ENCODE peak calls at places on chromosomes 11 and 22, in nine cellular contexts. Z is MM.1S; Y is transverse colon; P is tibial artery; X is breast epithelium; F is CD8-positive, alpha-beta T cell; I is pancreas; R is tibial nerve; N is uterus. L is an unnamed sample.

GRCh38 chr11:114846040-114846791 is 167.9 kb downstream of the NXPE2 start:
- DNase-seq in I (no peak), R (no peak), X (no peak), N (no peak), Z (peak; percentile 83), Y (no peak), P (no peak), F (no peak), L (no peak)

GRCh38 chr11:88103337-88104206 is 71.7 kb downstream of the RAB38 start:
- DNase-seq in F (no peak), P (no peak), N (no peak), X (no peak), R (no peak), Y (peak; percentile 14), Z (peak; percentile 57), I (peak; percentile 25), L (no peak)

GRCh38 chr11:42770444-42771065 is 541.2 kb upstream of the API5 start:
- DNase-seq in Y (peak; percentile 7), N (no peak), X (no peak), R (no peak), I (no peak), P (no peak), Z (peak; percentile 41), F (no peak), L (no peak)

GRCh38 chr11:112322173-112322813 is 61.6 kb upstream of the PLET1 start:
- DNase-seq in Y (no peak), Z (no peak), F (no peak), N (no peak), R (no peak), X (no peak), P (no peak), I (no peak), L (no peak)

GRCh38 chr22:31951201-31952093 is 7.1 kb downstream of the YWHAH start:
- DNase-seq in I (no peak), N (no peak), X (no peak), Y (no peak), R (no peak), Z (no peak), F (no peak), P (no peak), L (no peak)

GRCh38 chr11:86987687-86988086 is 32.5 kb upstream of the FZD4 start:
- DNase-seq in X (no peak), I (no peak), Y (no peak), R (no peak), F (no peak), N (no peak), P (no peak), Z (no peak), L (no peak)

GRCh38 chr11:107707128-107707760 is 4.6 kb downstream of the SLN start:
- DNase-seq in Y (no peak), N (no peak), X (no peak), F (no peak), P (no peak), I (no peak), Z (no peak), R (no peak), L (no peak)

GRCh38 chr11:28521075-28521474 is 412.9 kb downstream of the METTL15 start:
- DNase-seq in I (no peak), Z (no peak), N (no peak), Y (no peak), P (no peak), R (no peak), X (no peak), F (no peak), L (no peak)

GRCh38 chr11:6481924-6482275 is 599 bp downstream of the TIMM10B start:
- DNase-seq in P (no peak), Z (no peak), N (no peak), Y (no peak), I (no peak), F (no peak), R (no peak), X (no peak), L (no peak)

GRCh38 chr22:25205847-25206246 is 6.2 kb downstream of the CRYBB3 start:
- DNase-seq in I (no peak), N (no peak), X (no peak), P (no peak), Z (no peak), Y (no peak), F (no peak), R (no peak), L (no peak)

GRCh38 chr11:33214187-33214586 is 43.0 kb upstream of the HIPK3 start:
- DNase-seq in N (no peak), I (no peak), P (no peak), Y (no peak), F (no peak), R (no peak), Z (no peak), X (no peak), L (no peak)

GRCh38 chr11:108697872-108698473 is 33.1 kb downstream of the DDX10 start:
- DNase-seq in Y (peak; percentile 29), I (no peak), R (peak; percentile 71), P (peak; percentile 65), F (no peak), X (no peak), N (peak; percentile 20), Z (peak; percentile 57), L (peak; percentile 21)

GRCh38 chr11:76588455-76589325 is 81.9 kb downstream of the LRRC32 start:
- DNase-seq in R (peak; percentile 36), Z (peak; percentile 47), N (no peak), Y (peak; percentile 57), X (no peak), F (no peak), I (no peak), P (no peak), L (no peak)

GRCh38 chr11:59172345-59173079 is 580 bp downstream of the DTX4 start:
- DNase-seq in R (no peak), Z (peak; percentile 20), N (peak; percentile 35), I (peak; percentile 51), Y (peak; percentile 52), P (no peak), X (no peak), F (peak; percentile 57), L (peak; percentile 27)

GRCh38 chr22:20148414-20148813 is 2.4 kb downstream of the CCDC188 start:
- DNase-seq in R (no peak), I (no peak), Y (no peak), N (no peak), F (no peak), P (no peak), X (no peak), Z (no peak), L (no peak)

GRCh38 chr11:129225190-129225589 is 33.1 kb upstream of the ARHGAP32 start:
- DNase-seq in Y (no peak), N (no peak), P (no peak), R (no peak), X (no peak), I (no peak), F (no peak), Z (no peak), L (no peak)

GRCh38 chr11:36057372-36058045 is 113.6 kb downstream of the LDLRAD3 start:
- DNase-seq in Y (peak; percentile 15), Z (no peak), R (peak; percentile 70), F (no peak), P (no peak), X (no peak), N (peak; percentile 73), I (no peak), L (peak; percentile 62)

GRCh38 chr11:64865286-64866172 is 12.9 kb downstream of the EHD1 start:
- DNase-seq in X (no peak), Z (peak; percentile 80), I (no peak), Y (no peak), F (no peak), N (no peak), R (no peak), P (peak; percentile 81), L (no peak)

GRCh38 chr11:1414650-1415049 is 24.9 kb downstream of the BRSK2 start:
- DNase-seq in N (no peak), F (no peak), R (no peak), P (no peak), X (no peak), I (no peak), Z (no peak), Y (no peak), L (no peak)

GRCh38 chr11:115111066-115111465 is 393.1 kb downstream of the CADM1 start:
- DNase-seq in Z (no peak), Y (no peak), I (no peak), F (no peak), X (no peak), N (no peak), R (no peak), P (no peak), L (no peak)

DNA sequence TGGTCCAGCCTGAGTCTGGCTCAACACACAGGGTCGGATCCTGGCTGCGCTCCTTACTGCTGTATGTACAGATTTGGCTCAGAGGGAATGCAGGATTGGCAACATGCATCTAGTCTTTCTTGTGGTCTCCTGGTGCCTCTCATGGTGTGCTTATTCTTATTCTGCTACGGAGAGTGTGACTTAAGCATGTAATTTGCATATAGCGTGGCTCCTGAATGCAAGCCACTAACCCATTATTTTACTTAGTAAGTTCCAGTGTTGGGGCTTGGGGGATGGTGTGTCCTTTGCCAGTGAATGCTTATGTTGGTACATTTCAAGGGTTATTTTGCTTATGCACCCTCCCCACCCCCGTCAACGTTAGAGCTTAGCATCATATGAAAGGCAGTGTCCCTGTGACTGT is 51.2 kb downstream of the PTPRJ start:
- DNase-seq in Z (no peak), Y (no peak), X (no peak), R (no peak), F (no peak), I (no peak), N (no peak), P (no peak), L (no peak)
- H3K4me1 ChIP-seq in Z (no peaks in the 10 kb centered on the region), Y (no peaks in the 10 kb centered on the region), X (no peaks in the 10 kb centered on the region), R (peaks cover 84% of the 10 kb centered on the region), F (peaks cover 52% of the 10 kb centered on the region), I (peaks cover 8% of the 10 kb centered on the region), N (no peaks in the 10 kb centered on the region), P (peaks cover 3% of the 10 kb centered on the region), L (peaks cover 1% of the 10 kb centered on the region)

DNA sequence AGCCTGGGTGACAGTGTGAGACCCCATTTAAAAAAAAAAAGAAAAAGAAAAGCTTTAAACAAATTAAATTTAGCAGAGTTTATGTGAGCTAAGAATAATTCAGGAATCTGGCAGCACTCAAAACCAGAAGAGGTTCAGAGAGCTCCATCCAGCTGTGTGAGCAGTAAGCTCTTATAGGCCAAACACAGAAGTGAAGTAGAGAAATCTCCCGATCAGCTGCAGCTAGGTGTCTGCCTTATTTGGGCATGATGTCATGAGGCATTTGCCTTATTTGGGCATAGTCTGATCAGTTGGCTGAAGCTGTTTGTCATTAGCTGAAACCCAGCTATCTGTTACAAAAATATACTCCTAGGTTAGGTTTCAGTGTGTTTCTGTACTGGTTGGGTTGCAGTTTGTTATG is 8.2 kb downstream of the MS4A15 start:
- DNase-seq in Z (peak; percentile 91), P (no peak), Y (no peak), I (no peak), R (no peak), X (peak; percentile 14), N (no peak), F (no peak), L (no peak)
- TF ChIP-seq CTCF in Z (no peak), P (no peak), Y (no peak), I (no peak), R (no peak), X (no peak), N (no peak), F (no peak), L (no peak)

GRCh38 chr22:17199131-17199731 is 20.0 kb downstream of the ADA2 start:
- DNase-seq in I (peak; percentile 37), X (no peak), Y (no peak), R (peak; percentile 30), N (peak; percentile 66), Z (no peak), F (no peak), P (no peak), L (peak; percentile 33)
- H3K27ac ChIP-seq in I (peak overlapping the region; percentile 54), X (no peak overlapping the region), Y (no peak overlapping the region), R (no peak overlapping the region), N (peak overlapping the region; percentile 44), Z (no peak overlapping the region), F (no peak overlapping the region), P (no peak overlapping the region), L (no peak overlapping the region)

GRCh38 chr11:31813242-31813960 is 2.3 kb upstream of the PAX6 start:
- DNase-seq in X (no peak), R (no peak), I (no peak), F (no peak), Y (no peak), Z (no peak), P (no peak), N (no peak), L (no peak)
- H3K4me1 ChIP-seq in X (peaks cover 30% of the 10 kb centered on the region), R (peaks cover 69% of the 10 kb centered on the region), I (peaks cover 46% of the 10 kb centered on the region), F (peaks cover 88% of the 10 kb centered on the region), Y (peaks cover 43% of the 10 kb centered on the region), Z (no peaks in the 10 kb centered on the region), P (peaks cover 97% of the 10 kb centered on the region), N (no peaks in the 10 kb centered on the region), L (peaks cover 18% of the 10 kb centered on the region)